ENCODE peak calls at places on chromosomes 16 and 17, in five cellular contexts. G is uterus; H is GM23248; Z is trophoblast cell; O is CD8-positive, alpha-beta T cell. N is an unnamed sample.

GRCh38 chr17:62605588-62605987 is 21.9 kb upstream of the MRC2 start:
- DNase-seq in G (no peak), H (no peak), Z (no peak), O (no peak), N (no peak)

GRCh38 chr17:15023589-15023988 is 241.5 kb downstream of the PMP22 start:
- DNase-seq in G (no peak), H (no peak), Z (no peak), O (no peak), N (no peak)

GRCh38 chr16:81036751-81037350 is 1.2 kb downstream of the ATMIN start:
- DNase-seq in G (no peak), H (peak; percentile 66), Z (peak; percentile 64), O (no peak), N (no peak)

GRCh38 chr17:79991924-79992656 is 43.6 kb downstream of the TBC1D16 start:
- DNase-seq in G (no peak), H (peak; percentile 27), Z (no peak), O (no peak), N (no peak)

GRCh38 chr16:3058173-3059030 is 7.0 kb upstream of the IL32 start:
- DNase-seq in G (peak; percentile 41), H (peak; percentile 36), Z (no peak), O (peak; percentile 55), N (peak; percentile 53)

GRCh38 chr17:73719588-73720071 is 75.4 kb upstream of the SDK2 start:
- DNase-seq in G (no peak), H (no peak), Z (no peak), O (no peak), N (no peak)

GRCh38 chr16:11078812-11079459 is 134.6 kb downstream of the CLEC16A start:
- DNase-seq in G (peak; percentile 96), H (peak; percentile 88), Z (no peak), O (no peak), N (no peak)

GRCh38 chr16:11582157-11582814 is 4.4 kb downstream of the LITAF start:
- DNase-seq in G (no peak), H (no peak), Z (no peak), O (no peak), N (no peak)

GRCh38 chr17:40602445-40603443 is 37.5 kb upstream of the CCR7 start:
- DNase-seq in G (no peak), H (no peak), Z (no peak), O (peak; percentile 75), N (peak; percentile 69)

GRCh38 chr17:4584125-4584834 is at the start of gene SMTNL2:
- DNase-seq in G (no peak), H (peak; percentile 27), Z (no peak), O (peak; percentile 26), N (no peak)

GRCh38 chr17:1365445-1366039 is 34.5 kb downstream of the YWHAE start:
- DNase-seq in G (peak; percentile 69), H (peak; percentile 89), Z (peak; percentile 61), O (peak; percentile 58), N (peak; percentile 31)

GRCh38 chr17:38727661-38728220 is 2.4 kb upstream of the CISD3 start:
- DNase-seq in G (no peak), H (peak; percentile 40), Z (no peak), O (peak; percentile 52), N (no peak)

GRCh38 chr16:67235816-67236547 is 9.1 kb downstream of the TMEM208 start:
- DNase-seq in G (no peak), H (peak; percentile 36), Z (no peak), O (peak; percentile 18), N (no peak)

GRCh38 chr16:350203-350602 is 2.3 kb downstream of the AXIN1 start:
- DNase-seq in G (no peak), H (no peak), Z (no peak), O (no peak), N (no peak)

GRCh38 chr16:50683689-50684374 is 2.7 kb upstream of the SNX20 start:
- DNase-seq in G (no peak), H (no peak), Z (no peak), O (peak; percentile 34), N (peak; percentile 77)

GRCh38 chr16:54165174-54165911 is 121.2 kb downstream of the IRX3 start:
- DNase-seq in G (no peak), H (no peak), Z (peak; percentile 81), O (no peak), N (no peak)

GRCh38 chr16:53991181-53992056 is 287.5 kb downstream of the FTO start:
- DNase-seq in G (no peak), H (no peak), Z (no peak), O (no peak), N (no peak)

GRCh38 chr17:40532520-40533253 is 31.3 kb upstream of the TNS4 start:
- DNase-seq in G (peak; percentile 18), H (no peak), Z (no peak), O (no peak), N (no peak)

GRCh38 chr17:67884766-67885165 is 59.5 kb downstream of the BPTF start:
- DNase-seq in G (no peak), H (no peak), Z (no peak), O (no peak), N (no peak)

GRCh38 chr16:65229191-65229662 is 107.4 kb upstream of the CDH11 start:
- DNase-seq in G (no peak), H (peak; percentile 65), Z (peak; percentile 3), O (no peak), N (no peak)

GRCh38 chr17:54861469-54861983 is 39.1 kb upstream of the TOM1L1 start:
- DNase-seq in G (no peak), H (no peak), Z (no peak), O (no peak), N (no peak)

GRCh38 chr16:29678691-29679267 is at the start of gene QPRT:
- DNase-seq in G (peak; percentile 47), H (no peak), Z (peak; percentile 64), O (no peak), N (peak; percentile 55)

GRCh38 chr17:81080056-81080455 is 45.1 kb downstream of the BAIAP2 start:
- DNase-seq in G (no peak), H (no peak), Z (no peak), O (no peak), N (no peak)

GRCh38 chr16:82859638-82860037 is 232.9 kb downstream of the CDH13 start:
- DNase-seq in G (no peak), H (peak; percentile 6), Z (no peak), O (no peak), N (no peak)

GRCh38 chr17:35183332-35183731 is 10.9 kb downstream of the SLC35G3 start:
- DNase-seq in G (no peak), H (no peak), Z (no peak), O (no peak), N (no peak)

GRCh38 chr17:35188111-35188510 is 6.1 kb downstream of the SLC35G3 start:
- DNase-seq in G (no peak), H (no peak), Z (no peak), O (no peak), N (no peak)

GRCh38 chr17:35185849-35186248 is 8.3 kb downstream of the SLC35G3 start:
- DNase-seq in G (no peak), H (no peak), Z (no peak), O (no peak), N (no peak)

GRCh38 chr17:35187481-35187880 is 6.7 kb downstream of the SLC35G3 start:
- DNase-seq in G (no peak), H (no peak), Z (no peak), O (no peak), N (no peak)

DNA sequence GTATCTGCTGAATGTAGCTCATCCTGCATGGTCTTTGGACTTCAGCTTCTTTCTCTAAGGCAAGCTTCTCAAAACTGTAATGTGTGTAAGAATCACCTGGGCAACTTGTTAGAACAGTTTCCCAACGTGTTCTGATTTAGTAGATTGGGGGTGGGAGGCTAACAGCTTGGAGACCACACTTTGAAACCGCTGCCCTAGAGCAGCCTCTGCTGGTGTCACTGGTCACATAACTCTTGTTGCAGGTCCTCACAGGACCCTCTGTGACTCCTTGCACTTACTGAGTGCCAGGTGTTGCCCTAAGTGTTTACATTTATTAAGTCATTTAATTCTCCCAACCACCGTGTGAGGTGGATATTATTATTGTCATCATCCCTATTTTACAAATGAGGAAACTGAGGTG is 9.9 kb downstream of the SLC35G3 start:
- DNase-seq in G (no peak), H (no peak), Z (no peak), O (no peak), N (no peak)
- H3K4me3 ChIP-seq in G (no peak overlapping the region), H (no peak overlapping the region), Z (no peak overlapping the region), O (no peak overlapping the region), N (no peak overlapping the region)

GRCh38 chr16:46926470-46927225 is 42.5 kb downstream of the GPT2 start:
- DNase-seq in G (no peak), H (no peak), Z (no peak), O (no peak), N (no peak)

GRCh38 chr16:46927273-46927672 is 43.1 kb downstream of the GPT2 start:
- DNase-seq in G (no peak), H (no peak), Z (no peak), O (no peak), N (no peak)

GRCh38 chr16:46930861-46931260 is 42.6 kb downstream of the DNAJA2 start:
- DNase-seq in G (no peak), H (no peak), Z (no peak), O (no peak), N (no peak)

GRCh38 chr16:46929378-46930332 is 43.8 kb downstream of the DNAJA2 start:
- DNase-seq in G (peak; percentile 27), H (peak; percentile 66), Z (peak; percentile 54), O (peak; percentile 54), N (peak; percentile 54)

DNA sequence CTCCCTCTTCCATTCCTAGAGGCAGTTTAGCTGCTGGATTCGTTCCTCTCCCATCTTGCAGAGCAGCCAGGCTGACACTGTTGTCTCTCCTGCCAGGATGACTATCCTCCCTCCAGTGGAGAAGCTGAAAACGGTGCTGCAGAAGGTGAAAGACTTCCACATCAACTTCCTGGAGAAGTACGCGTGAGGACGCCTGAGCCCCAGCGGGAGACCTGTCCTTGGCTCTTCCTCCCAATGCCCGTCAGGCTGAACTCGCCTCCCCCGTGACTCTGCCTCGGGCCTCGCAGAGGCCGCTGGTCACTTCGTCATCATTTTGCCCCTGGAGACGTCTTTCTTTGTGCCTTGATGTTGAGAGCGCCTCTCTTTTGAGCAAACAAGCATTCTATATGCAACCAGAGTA is 44.6 kb downstream of the GPT2 start:
- DNase-seq in G (no peak), H (no peak), Z (no peak), O (no peak), N (no peak)
- H3K36me3 ChIP-seq in G (no peaks in the 10 kb centered on the region), H (peaks cover 5% of the 10 kb centered on the region), Z (peaks cover 38% of the 10 kb centered on the region), O (no peaks in the 10 kb centered on the region), N (no peaks in the 10 kb centered on the region)

DNA sequence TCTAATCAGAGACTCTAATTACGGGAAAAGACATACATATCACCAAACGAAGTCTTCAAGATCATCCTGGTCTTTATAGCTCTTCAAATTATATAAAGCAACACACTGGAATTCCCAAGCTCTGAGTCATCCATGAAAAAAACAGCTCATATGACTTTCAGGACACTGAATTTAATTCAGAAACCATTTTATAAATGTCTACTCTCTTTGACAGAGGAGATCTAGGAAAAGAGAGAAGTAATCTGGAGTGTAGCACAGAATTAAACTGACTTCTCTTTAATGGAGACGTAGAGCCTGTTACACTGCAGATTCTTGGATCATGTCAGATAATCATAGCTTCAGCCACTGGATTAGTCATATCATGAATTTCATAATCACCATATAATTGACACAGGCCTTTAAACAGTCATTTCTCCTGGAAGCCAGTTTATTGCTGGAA is 86.8 kb upstream of the WSB1 start:
- DNase-seq in G (no peak), H (peak; percentile 82), Z (peak; percentile 2), O (no peak), N (no peak)
- H3K4me3 ChIP-seq in G (no peak overlapping the region), H (no peak overlapping the region), Z (no peak overlapping the region), O (no peak overlapping the region), N (no peak overlapping the region)

DNA sequence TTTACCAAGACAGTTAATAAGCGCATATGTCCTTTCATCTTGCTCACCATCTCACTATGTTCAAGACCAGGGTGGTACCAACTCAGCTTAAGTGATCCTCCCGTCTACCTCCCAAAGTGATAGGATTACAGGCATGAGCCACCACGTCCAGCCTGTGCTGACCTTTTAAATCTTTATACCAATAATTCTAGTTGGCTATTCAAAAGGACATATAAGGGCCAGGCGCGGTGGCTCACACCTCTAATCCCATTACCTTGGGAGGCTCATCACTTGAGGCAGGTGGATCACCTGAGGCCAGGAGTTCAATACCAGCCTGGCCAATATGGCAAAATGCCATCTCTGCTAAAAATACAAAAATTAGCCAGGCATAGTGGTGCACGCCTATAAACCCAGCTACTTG is 2.4 kb downstream of the CEP95 start:
- DNase-seq in G (no peak), H (no peak), Z (no peak), O (no peak), N (no peak)
- H3K36me3 ChIP-seq in G (no peaks in the 10 kb centered on the region), H (peaks cover 37% of the 10 kb centered on the region), Z (peaks cover 19% of the 10 kb centered on the region), O (peaks cover 29% of the 10 kb centered on the region), N (peaks cover 1% of the 10 kb centered on the region)

N was measured in GM06990.